ENCODE peak calls at places on chromosomes 12 and 14, in eight cellular contexts. One of them, this sample, is unnamed.

GRCh38 chr12:3995276-3995675 is 122.1 kb upstream of the PARP11 start:
- DNase-seq in NCI-H1105 treated with DMSO at 0.1 percent for 48 hours: no peak
- DNase-seq in breast epithelium: no peak
- DNase-seq in kidney: no peak
- DNase-seq in neuronal stem cell: no peak
- DNase-seq in stimulated activated CD8-positive, alpha-beta memory T cell treated with anti-CD3 and anti-CD28 coated beads, Interleukin-4, amount 100 ng/mL, for 1 hour: no peak
- DNase-seq in astrocyte of the spinal cord: no peak
- DNase-seq in GM12865: no peak
- DNase-seq in this sample: no peak

GRCh38 chr12:89469361-89469760 is 55.2 kb downstream of the GALNT4 start:
- DNase-seq in neuronal stem cell: no peak
- DNase-seq in stimulated activated CD8-positive, alpha-beta memory T cell treated with anti-CD3 and anti-CD28 coated beads, Interleukin-4, amount 100 ng/mL, for 1 hour: no peak
- DNase-seq in breast epithelium: no peak
- DNase-seq in astrocyte of the spinal cord: peak
- DNase-seq in kidney: no peak
- DNase-seq in GM12865: peak
- DNase-seq in NCI-H1105 treated with DMSO at 0.1 percent for 48 hours: no peak
- DNase-seq in this sample: no peak

GRCh38 chr12:122174155-122174845 is at the start of gene IL31:
- DNase-seq in neuronal stem cell: no peak
- DNase-seq in NCI-H1105 treated with DMSO at 0.1 percent for 48 hours: no peak
- DNase-seq in stimulated activated CD8-positive, alpha-beta memory T cell treated with anti-CD3 and anti-CD28 coated beads, Interleukin-4, amount 100 ng/mL, for 1 hour: no peak
- DNase-seq in kidney: no peak
- DNase-seq in astrocyte of the spinal cord: no peak
- DNase-seq in breast epithelium: no peak
- DNase-seq in GM12865: no peak
- DNase-seq in this sample: no peak

GRCh38 chr14:22549981-22550670 is 38.9 kb downstream of the DAD1 start:
- DNase-seq in astrocyte of the spinal cord: peak
- DNase-seq in breast epithelium: no peak
- DNase-seq in stimulated activated CD8-positive, alpha-beta memory T cell treated with anti-CD3 and anti-CD28 coated beads, Interleukin-4, amount 100 ng/mL, for 1 hour: no peak
- DNase-seq in NCI-H1105 treated with DMSO at 0.1 percent for 48 hours: no peak
- DNase-seq in kidney: no peak
- DNase-seq in GM12865: peak
- DNase-seq in neuronal stem cell: no peak
- DNase-seq in this sample: no peak

GRCh38 chr12:129615001-129615400 is 288.8 kb downstream of the TMEM132D start:
- DNase-seq in GM12865: no peak
- DNase-seq in neuronal stem cell: no peak
- DNase-seq in stimulated activated CD8-positive, alpha-beta memory T cell treated with anti-CD3 and anti-CD28 coated beads, Interleukin-4, amount 100 ng/mL, for 1 hour: no peak
- DNase-seq in astrocyte of the spinal cord: peak
- DNase-seq in kidney: no peak
- DNase-seq in breast epithelium: no peak
- DNase-seq in NCI-H1105 treated with DMSO at 0.1 percent for 48 hours: no peak
- DNase-seq in this sample: no peak

GRCh38 chr12:64675795-64676194 is 65.5 kb downstream of the RASSF3 start:
- DNase-seq in breast epithelium: no peak
- DNase-seq in NCI-H1105 treated with DMSO at 0.1 percent for 48 hours: no peak
- DNase-seq in astrocyte of the spinal cord: peak
- DNase-seq in GM12865: no peak
- DNase-seq in kidney: no peak
- DNase-seq in stimulated activated CD8-positive, alpha-beta memory T cell treated with anti-CD3 and anti-CD28 coated beads, Interleukin-4, amount 100 ng/mL, for 1 hour: no peak
- DNase-seq in neuronal stem cell: no peak
- DNase-seq in this sample: no peak

GRCh38 chr12:93197067-93197593 is 180.6 kb upstream of the NUDT4 start:
- DNase-seq in GM12865: no peak
- DNase-seq in neuronal stem cell: no peak
- DNase-seq in NCI-H1105 treated with DMSO at 0.1 percent for 48 hours: no peak
- DNase-seq in breast epithelium: no peak
- DNase-seq in stimulated activated CD8-positive, alpha-beta memory T cell treated with anti-CD3 and anti-CD28 coated beads, Interleukin-4, amount 100 ng/mL, for 1 hour: no peak
- DNase-seq in kidney: no peak
- DNase-seq in astrocyte of the spinal cord: no peak
- DNase-seq in this sample: no peak

GRCh38 chr14:99732436-99733220 is 48.5 kb downstream of the CYP46A1 start:
- DNase-seq in GM12865: no peak
- DNase-seq in astrocyte of the spinal cord: no peak
- DNase-seq in kidney: peak
- DNase-seq in stimulated activated CD8-positive, alpha-beta memory T cell treated with anti-CD3 and anti-CD28 coated beads, Interleukin-4, amount 100 ng/mL, for 1 hour: no peak
- DNase-seq in breast epithelium: peak
- DNase-seq in neuronal stem cell: no peak
- DNase-seq in NCI-H1105 treated with DMSO at 0.1 percent for 48 hours: no peak
- DNase-seq in this sample: no peak

GRCh38 chr12:67735868-67736267 is 87.3 kb downstream of the DYRK2 start:
- DNase-seq in neuronal stem cell: no peak
- DNase-seq in GM12865: no peak
- DNase-seq in kidney: no peak
- DNase-seq in NCI-H1105 treated with DMSO at 0.1 percent for 48 hours: no peak
- DNase-seq in breast epithelium: no peak
- DNase-seq in stimulated activated CD8-positive, alpha-beta memory T cell treated with anti-CD3 and anti-CD28 coated beads, Interleukin-4, amount 100 ng/mL, for 1 hour: no peak
- DNase-seq in astrocyte of the spinal cord: no peak
- DNase-seq in this sample: no peak

GRCh38 chr14:26896447-26896846 is 298.6 kb upstream of the NOVA1 start:
- DNase-seq in neuronal stem cell: no peak
- DNase-seq in stimulated activated CD8-positive, alpha-beta memory T cell treated with anti-CD3 and anti-CD28 coated beads, Interleukin-4, amount 100 ng/mL, for 1 hour: no peak
- DNase-seq in astrocyte of the spinal cord: peak
- DNase-seq in NCI-H1105 treated with DMSO at 0.1 percent for 48 hours: no peak
- DNase-seq in GM12865: no peak
- DNase-seq in kidney: no peak
- DNase-seq in breast epithelium: no peak
- DNase-seq in this sample: no peak

GRCh38 chr14:32509632-32510187 is 180.6 kb downstream of the AKAP6 start:
- DNase-seq in NCI-H1105 treated with DMSO at 0.1 percent for 48 hours: no peak
- DNase-seq in neuronal stem cell: no peak
- DNase-seq in GM12865: no peak
- DNase-seq in breast epithelium: no peak
- DNase-seq in astrocyte of the spinal cord: peak
- DNase-seq in stimulated activated CD8-positive, alpha-beta memory T cell treated with anti-CD3 and anti-CD28 coated beads, Interleukin-4, amount 100 ng/mL, for 1 hour: no peak
- DNase-seq in kidney: peak
- DNase-seq in this sample: peak

GRCh38 chr14:51653096-51653814 is 1.5 kb downstream of the FRMD6 start:
- DNase-seq in astrocyte of the spinal cord: peak
- DNase-seq in stimulated activated CD8-positive, alpha-beta memory T cell treated with anti-CD3 and anti-CD28 coated beads, Interleukin-4, amount 100 ng/mL, for 1 hour: no peak
- DNase-seq in GM12865: peak
- DNase-seq in NCI-H1105 treated with DMSO at 0.1 percent for 48 hours: peak
- DNase-seq in neuronal stem cell: no peak
- DNase-seq in kidney: no peak
- DNase-seq in breast epithelium: no peak
- DNase-seq in this sample: no peak

GRCh38 chr14:85572845-85573244 is 42.9 kb downstream of the FLRT2 start:
- DNase-seq in neuronal stem cell: no peak
- DNase-seq in breast epithelium: no peak
- DNase-seq in kidney: no peak
- DNase-seq in astrocyte of the spinal cord: peak
- DNase-seq in stimulated activated CD8-positive, alpha-beta memory T cell treated with anti-CD3 and anti-CD28 coated beads, Interleukin-4, amount 100 ng/mL, for 1 hour: no peak
- DNase-seq in GM12865: no peak
- DNase-seq in NCI-H1105 treated with DMSO at 0.1 percent for 48 hours: no peak
- DNase-seq in this sample: no peak

GRCh38 chr12:47504775-47505446 is 200.9 kb downstream of the RPAP3 start:
- DNase-seq in stimulated activated CD8-positive, alpha-beta memory T cell treated with anti-CD3 and anti-CD28 coated beads, Interleukin-4, amount 100 ng/mL, for 1 hour: no peak
- DNase-seq in astrocyte of the spinal cord: peak
- DNase-seq in breast epithelium: no peak
- DNase-seq in neuronal stem cell: no peak
- DNase-seq in NCI-H1105 treated with DMSO at 0.1 percent for 48 hours: no peak
- DNase-seq in GM12865: no peak
- DNase-seq in kidney: no peak
- DNase-seq in this sample: no peak

GRCh38 chr12:99609455-99610181 is 37.9 kb upstream of the GARIN6 start:
- DNase-seq in GM12865: peak
- DNase-seq in neuronal stem cell: no peak
- DNase-seq in stimulated activated CD8-positive, alpha-beta memory T cell treated with anti-CD3 and anti-CD28 coated beads, Interleukin-4, amount 100 ng/mL, for 1 hour: no peak
- DNase-seq in breast epithelium: no peak
- DNase-seq in kidney: no peak
- DNase-seq in astrocyte of the spinal cord: no peak
- DNase-seq in NCI-H1105 treated with DMSO at 0.1 percent for 48 hours: no peak
- DNase-seq in this sample: no peak

This sample was measured in GOT3.